ENCODE peak calls at places on chromosomes 2 and 18, in seven cellular contexts. O is stromal cell of bone marrow; B is iPS DF 19.7; Z is GM10248; I is transverse colon; K is CD8-positive, alpha-beta T cell; W is AG04450. V is an unnamed sample.

GRCh38 chr2:10079192-10079930 is 850 bp downstream of the CYS1 start:
- DNase-seq in O (peak; percentile 70), K (no peak), I (no peak), W (no peak), Z (peak; percentile 42), B (no peak), V (no peak)

GRCh38 chr2:17879137-17879912 is 858 bp downstream of the KCNS3 start:
- DNase-seq in Z (peak; percentile 47), W (no peak), B (peak; percentile 76), K (no peak), I (peak; percentile 87), O (peak; percentile 36), V (peak; percentile 96)

GRCh38 chr18:22324191-22325131 is 93.3 kb downstream of the CTAGE1 start:
- DNase-seq in Z (no peak), W (no peak), K (no peak), B (no peak), O (no peak), I (peak; percentile 59), V (no peak)

GRCh38 chr2:111057721-111058120 is 63.0 kb upstream of the BCL2L11 start:
- DNase-seq in B (no peak), I (no peak), O (no peak), Z (no peak), W (no peak), K (no peak), V (no peak)

GRCh38 chr2:236679906-236680305 is 110.3 kb downstream of the ACKR3 start:
- DNase-seq in B (no peak), K (no peak), I (no peak), O (no peak), Z (no peak), W (no peak), V (no peak)

GRCh38 chr2:60764736-60765534 is 8.9 kb downstream of the PAPOLG start:
- DNase-seq in I (no peak), Z (no peak), K (no peak), W (no peak), B (no peak), O (no peak), V (no peak)

GRCh38 chr18:70380915-70381896 is 92.4 kb downstream of the SOCS6 start:
- DNase-seq in O (no peak), K (no peak), W (no peak), I (peak; percentile 86), Z (no peak), B (peak; percentile 7), V (no peak)

GRCh38 chr2:20494246-20494645 is 47.4 kb downstream of the RHOB start:
- DNase-seq in I (no peak), Z (no peak), B (no peak), K (no peak), O (no peak), W (peak; percentile 54), V (no peak)

GRCh38 chr18:67104700-67105284 is 411.7 kb downstream of the DSEL start:
- DNase-seq in B (no peak), O (peak; percentile 66), K (peak; percentile 3), Z (peak; percentile 15), I (peak; percentile 49), W (peak; percentile 32), V (peak; percentile 63)

GRCh38 chr18:48010264-48010663 is 79.8 kb upstream of the SMAD2 start:
- DNase-seq in I (no peak), B (no peak), Z (no peak), O (no peak), W (no peak), K (no peak), V (no peak)

GRCh38 chr18:74316257-74317180 is 880 bp downstream of the C18orf63 start:
- DNase-seq in Z (no peak), I (no peak), B (peak; percentile 40), K (no peak), O (no peak), W (peak; percentile 69), V (no peak)

GRCh38 chr2:65477590-65477989 is 45.2 kb upstream of the SPRED2 start:
- DNase-seq in W (no peak), B (no peak), Z (no peak), K (no peak), I (no peak), O (no peak), V (no peak)

GRCh38 chr2:230821261-230821990 is 43.3 kb upstream of the ITM2C start:
- DNase-seq in Z (no peak), I (no peak), K (no peak), W (no peak), B (no peak), O (no peak), V (no peak)

GRCh38 chr2:7015007-7015950 is 98.1 kb downstream of the RNF144A start:
- DNase-seq in B (no peak), O (no peak), Z (no peak), I (no peak), W (no peak), K (no peak), V (no peak)

GRCh38 chr18:3526421-3527354 is 76.7 kb downstream of the TGIF1 start:
- DNase-seq in K (no peak), I (no peak), O (no peak), W (peak; percentile 33), Z (peak; percentile 48), B (no peak), V (peak; percentile 64)

GRCh38 chr2:63695583-63695982 is 106.8 kb downstream of the MDH1 start:
- DNase-seq in O (no peak), Z (no peak), B (no peak), I (no peak), K (no peak), W (no peak), V (no peak)

GRCh38 chr2:111133603-111134002 is 12.9 kb downstream of the BCL2L11 start:
- DNase-seq in O (no peak), K (no peak), I (no peak), Z (no peak), W (no peak), B (no peak), V (no peak)

GRCh38 chr2:85804583-85804982 is 50.8 kb downstream of the ATOH8 start:
- DNase-seq in Z (no peak), B (no peak), I (peak; percentile 5), W (no peak), K (no peak), O (no peak), V (peak; percentile 34)

GRCh38 chr18:58247363-58247834 is 203.4 kb downstream of the NEDD4L start:
- DNase-seq in B (no peak), W (no peak), K (no peak), I (no peak), O (no peak), Z (peak; percentile 54), V (no peak)

GRCh38 chr2:191907545-191907944 is 60.7 kb upstream of the CAVIN2 start:
- DNase-seq in B (no peak), Z (no peak), W (no peak), K (no peak), I (no peak), O (no peak), V (no peak)

GRCh38 chr2:234912437-234912836 is 39.4 kb upstream of the SH3BP4 start:
- DNase-seq in O (no peak), B (no peak), K (no peak), Z (no peak), W (no peak), I (no peak), V (no peak)

GRCh38 chr2:33616873-33617272 is 17.8 kb upstream of the FAM98A start:
- DNase-seq in W (no peak), O (no peak), K (no peak), I (no peak), Z (no peak), B (no peak), V (no peak)

GRCh38 chr2:241764272-241765241 is 12.1 kb upstream of the GAL3ST2 start:
- DNase-seq in I (no peak), O (no peak), B (no peak), W (no peak), K (no peak), Z (no peak), V (no peak)

GRCh38 chr2:171491292-171491691 is 31.0 kb upstream of the CYBRD1 start:
- DNase-seq in Z (no peak), K (no peak), W (no peak), B (no peak), I (no peak), O (no peak), V (no peak)

GRCh38 chr2:79938648-79939047 is 365.9 kb downstream of the LRRTM1 start:
- DNase-seq in W (no peak), B (no peak), I (no peak), O (no peak), K (no peak), Z (no peak), V (no peak)

GRCh38 chr18:48834421-48835011 is 116.2 kb downstream of the SMAD7 start:
- DNase-seq in O (peak; percentile 84), W (peak; percentile 78), B (no peak), I (peak; percentile 69), Z (peak; percentile 71), K (peak; percentile 61), V (no peak)

GRCh38 chr18:60189840-60190239 is 182.7 kb downstream of the MC4R start:
- DNase-seq in W (no peak), K (no peak), Z (no peak), I (no peak), B (no peak), O (no peak), V (no peak)

GRCh38 chr18:32879497-32879896 is 106.7 kb upstream of the KLHL14 start:
- DNase-seq in I (no peak), Z (no peak), K (no peak), W (no peak), B (no peak), O (no peak), V (no peak)

GRCh38 chr18:56973487-56973886 is 173.4 kb upstream of the BOD1L2 start:
- DNase-seq in Z (no peak), W (no peak), B (no peak), I (no peak), K (no peak), O (no peak), V (no peak)

GRCh38 chr2:202945497-202945896 is 33.4 kb downstream of the CARF start:
- DNase-seq in W (no peak), O (no peak), I (no peak), B (no peak), K (no peak), Z (no peak), V (no peak)

GRCh38 chr2:148244593-148245292 is 223.9 kb downstream of the MBD5 start:
- DNase-seq in W (peak; percentile 24), I (no peak), K (no peak), B (no peak), Z (no peak), O (peak; percentile 55), V (no peak)

GRCh38 chr2:179234658-179235240 is 29.9 kb downstream of the SESTD1 start:
- DNase-seq in Z (no peak), I (no peak), B (no peak), O (no peak), K (no peak), W (no peak), V (no peak)

GRCh38 chr2:241091201-241091600 is 10.9 kb downstream of the MTERF4 start:
- DNase-seq in B (no peak), O (no peak), Z (no peak), I (no peak), K (no peak), W (no peak), V (no peak)

GRCh38 chr2:176652300-176653182 is 383.3 kb downstream of the MTX2 start:
- DNase-seq in O (peak; percentile 50), I (no peak), K (no peak), W (peak; percentile 4), Z (peak; percentile 42), B (no peak), V (peak; percentile 64)

GRCh38 chr18:47118986-47119385 is 31.3 kb downstream of the HDHD2 start:
- DNase-seq in B (no peak), Z (no peak), O (peak; percentile 69), K (no peak), I (no peak), W (no peak), V (no peak)

GRCh38 chr18:7255054-7255453 is 24.2 kb downstream of the LRRC30 start:
- DNase-seq in B (no peak), Z (no peak), I (no peak), O (no peak), W (no peak), K (no peak), V (no peak)

GRCh38 chr2:12090072-12090471 is 343.6 kb downstream of the LPIN1 start:
- DNase-seq in Z (no peak), I (no peak), O (no peak), K (no peak), B (no peak), W (no peak), V (no peak)

GRCh38 chr2:224777563-224777939 is 61.4 kb upstream of the CCDC195 start:
- DNase-seq in K (no peak), I (no peak), B (no peak), W (no peak), O (peak; percentile 29), Z (no peak), V (no peak)

V was measured in RPMI8226.